ENCODE peak calls at places on chromosomes 6 and 20, in eight cellular contexts. One of them, this sample, is unnamed.

GRCh38 chr6:168676552-168677317 is 235.8 kb downstream of the SMOC2 start:
- DNase-seq in nephron progenitor cell: no peak
- DNase-seq in dorsolateral prefrontal cortex: no peak
- DNase-seq in suprapubic skin: peak
- DNase-seq in A549: no peak
- DNase-seq in breast epithelium: no peak
- DNase-seq in cardiac fibroblast: no peak
- DNase-seq in neural crest cell: no peak
- DNase-seq in this sample: no peak

GRCh38 chr6:86888311-86888710 is 49.0 kb upstream of the HTR1E start:
- DNase-seq in nephron progenitor cell: no peak
- DNase-seq in dorsolateral prefrontal cortex: no peak
- DNase-seq in suprapubic skin: no peak
- DNase-seq in A549: no peak
- DNase-seq in breast epithelium: no peak
- DNase-seq in cardiac fibroblast: no peak
- DNase-seq in neural crest cell: no peak
- DNase-seq in this sample: no peak

GRCh38 chr6:121884056-121884455 is 448.6 kb downstream of the GJA1 start:
- DNase-seq in nephron progenitor cell: no peak
- DNase-seq in dorsolateral prefrontal cortex: no peak
- DNase-seq in suprapubic skin: no peak
- DNase-seq in A549: no peak
- DNase-seq in breast epithelium: no peak
- DNase-seq in cardiac fibroblast: no peak
- DNase-seq in neural crest cell: no peak
- DNase-seq in this sample: no peak

GRCh38 chr20:37528442-37529213 is 952 bp upstream of the BLCAP start:
- DNase-seq in nephron progenitor cell: no peak
- DNase-seq in dorsolateral prefrontal cortex: no peak
- DNase-seq in suprapubic skin: peak
- DNase-seq in A549: no peak
- DNase-seq in breast epithelium: no peak
- DNase-seq in cardiac fibroblast: no peak
- DNase-seq in neural crest cell: no peak
- DNase-seq in this sample: no peak

GRCh38 chr20:58374906-58375760 is 13.9 kb upstream of the VAPB start:
- DNase-seq in nephron progenitor cell: peak
- DNase-seq in dorsolateral prefrontal cortex: no peak
- DNase-seq in suprapubic skin: no peak
- DNase-seq in A549: no peak
- DNase-seq in breast epithelium: no peak
- DNase-seq in cardiac fibroblast: peak
- DNase-seq in neural crest cell: no peak
- DNase-seq in this sample: peak

GRCh38 chr20:6746901-6747609 is 20.4 kb upstream of the BMP2 start:
- DNase-seq in nephron progenitor cell: no peak
- DNase-seq in dorsolateral prefrontal cortex: no peak
- DNase-seq in suprapubic skin: no peak
- DNase-seq in A549: peak
- DNase-seq in breast epithelium: no peak
- DNase-seq in cardiac fibroblast: no peak
- DNase-seq in neural crest cell: no peak
- DNase-seq in this sample: no peak

GRCh38 chr6:21664263-21665081 is 70.9 kb downstream of the SOX4 start:
- DNase-seq in nephron progenitor cell: peak
- DNase-seq in dorsolateral prefrontal cortex: no peak
- DNase-seq in suprapubic skin: no peak
- DNase-seq in A549: peak
- DNase-seq in breast epithelium: peak
- DNase-seq in cardiac fibroblast: no peak
- DNase-seq in neural crest cell: peak
- DNase-seq in this sample: no peak

GRCh38 chr6:30325873-30326445 is 768 bp upstream of the TRIM39 start:
- DNase-seq in nephron progenitor cell: no peak
- DNase-seq in dorsolateral prefrontal cortex: no peak
- DNase-seq in suprapubic skin: no peak
- DNase-seq in A549: no peak
- DNase-seq in breast epithelium: no peak
- DNase-seq in cardiac fibroblast: no peak
- DNase-seq in neural crest cell: no peak
- DNase-seq in this sample: no peak

GRCh38 chr20:25224941-25225340 is 22.9 kb upstream of the PYGB start:
- DNase-seq in nephron progenitor cell: no peak
- DNase-seq in dorsolateral prefrontal cortex: no peak
- DNase-seq in suprapubic skin: peak
- DNase-seq in A549: no peak
- DNase-seq in breast epithelium: no peak
- DNase-seq in cardiac fibroblast: no peak
- DNase-seq in neural crest cell: no peak
- DNase-seq in this sample: no peak

GRCh38 chr6:42877695-42878094 is 1.7 kb upstream of the RPL7L1 start:
- DNase-seq in nephron progenitor cell: no peak
- DNase-seq in dorsolateral prefrontal cortex: no peak
- DNase-seq in suprapubic skin: no peak
- DNase-seq in A549: no peak
- DNase-seq in breast epithelium: no peak
- DNase-seq in cardiac fibroblast: no peak
- DNase-seq in neural crest cell: no peak
- DNase-seq in this sample: no peak

GRCh38 chr6:42879372-42880239 is at the start of gene RPL7L1:
- DNase-seq in nephron progenitor cell: peak
- DNase-seq in dorsolateral prefrontal cortex: peak
- DNase-seq in suprapubic skin: peak
- DNase-seq in A549: peak
- DNase-seq in breast epithelium: peak
- DNase-seq in cardiac fibroblast: peak
- DNase-seq in neural crest cell: peak
- DNase-seq in this sample: peak
- TF ChIP-seq CTCF in nephron progenitor cell: no peak
- TF ChIP-seq CTCF in dorsolateral prefrontal cortex: peak
- TF ChIP-seq CTCF in suprapubic skin: peak
- TF ChIP-seq CTCF in A549: no peak
- TF ChIP-seq CTCF in breast epithelium: peak
- TF ChIP-seq CTCF in cardiac fibroblast: peak
- TF ChIP-seq CTCF in neural crest cell: peak
- TF ChIP-seq CTCF in this sample: no peak

DNA sequence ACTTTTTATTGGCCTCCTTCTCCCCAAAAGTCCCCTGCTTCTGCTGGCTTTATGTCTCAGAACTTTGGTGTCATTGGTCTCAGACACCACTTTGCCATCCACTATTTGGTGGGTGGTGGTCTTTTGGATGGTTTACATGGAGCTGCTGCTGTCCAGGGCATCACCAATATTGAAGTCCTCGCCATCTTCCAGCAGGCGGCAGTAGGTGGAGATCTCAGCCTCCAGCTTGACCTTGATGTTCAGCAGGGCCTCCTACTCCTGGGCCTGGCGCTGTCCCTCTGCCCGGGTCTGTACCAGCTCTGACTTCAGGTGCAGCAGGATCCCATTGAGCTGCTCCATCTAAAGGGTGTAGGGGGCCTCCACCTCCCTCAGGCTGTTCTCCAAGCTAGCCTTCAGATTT is 148.4 kb upstream of the FOXA2 start:
- DNase-seq in nephron progenitor cell: no peak
- DNase-seq in dorsolateral prefrontal cortex: no peak
- DNase-seq in suprapubic skin: no peak
- DNase-seq in A549: no peak
- DNase-seq in breast epithelium: no peak
- DNase-seq in cardiac fibroblast: no peak
- DNase-seq in neural crest cell: no peak
- DNase-seq in this sample: no peak
- TF ChIP-seq CTCF in nephron progenitor cell: no peak
- TF ChIP-seq CTCF in dorsolateral prefrontal cortex: no peak
- TF ChIP-seq CTCF in suprapubic skin: no peak
- TF ChIP-seq CTCF in A549: no peak
- TF ChIP-seq CTCF in breast epithelium: no peak
- TF ChIP-seq CTCF in cardiac fibroblast: no peak
- TF ChIP-seq CTCF in neural crest cell: no peak
- TF ChIP-seq CTCF in this sample: no peak

GRCh38 chr6:160692369-160692959 is 9.6 kb upstream of the PLG start:
- DNase-seq in nephron progenitor cell: no peak
- DNase-seq in dorsolateral prefrontal cortex: no peak
- DNase-seq in suprapubic skin: no peak
- DNase-seq in A549: peak
- DNase-seq in breast epithelium: no peak
- DNase-seq in cardiac fibroblast: no peak
- DNase-seq in neural crest cell: no peak
- DNase-seq in this sample: no peak
- TF ChIP-seq CTCF in nephron progenitor cell: no peak
- TF ChIP-seq CTCF in dorsolateral prefrontal cortex: no peak
- TF ChIP-seq CTCF in suprapubic skin: no peak
- TF ChIP-seq CTCF in A549: no peak
- TF ChIP-seq CTCF in breast epithelium: no peak
- TF ChIP-seq CTCF in cardiac fibroblast: no peak
- TF ChIP-seq CTCF in neural crest cell: peak
- TF ChIP-seq CTCF in this sample: no peak

GRCh38 chr6:132490478-132491204 is 22.3 kb downstream of the STX7 start:
- DNase-seq in nephron progenitor cell: no peak
- DNase-seq in dorsolateral prefrontal cortex: no peak
- DNase-seq in suprapubic skin: no peak
- DNase-seq in A549: no peak
- DNase-seq in breast epithelium: no peak
- DNase-seq in cardiac fibroblast: no peak
- DNase-seq in neural crest cell: no peak
- DNase-seq in this sample: no peak

GRCh38 chr6:132491881-132492280 is 21.0 kb downstream of the STX7 start:
- DNase-seq in nephron progenitor cell: no peak
- DNase-seq in dorsolateral prefrontal cortex: no peak
- DNase-seq in suprapubic skin: no peak
- DNase-seq in A549: no peak
- DNase-seq in breast epithelium: no peak
- DNase-seq in cardiac fibroblast: no peak
- DNase-seq in neural crest cell: no peak
- DNase-seq in this sample: no peak

GRCh38 chr6:132489376-132489775 is 23.5 kb downstream of the STX7 start:
- DNase-seq in nephron progenitor cell: no peak
- DNase-seq in dorsolateral prefrontal cortex: no peak
- DNase-seq in suprapubic skin: no peak
- DNase-seq in A549: no peak
- DNase-seq in breast epithelium: no peak
- DNase-seq in cardiac fibroblast: no peak
- DNase-seq in neural crest cell: no peak
- DNase-seq in this sample: no peak

GRCh38 chr6:132491303-132491702 is 21.6 kb downstream of the STX7 start:
- DNase-seq in nephron progenitor cell: no peak
- DNase-seq in dorsolateral prefrontal cortex: peak
- DNase-seq in suprapubic skin: no peak
- DNase-seq in A549: no peak
- DNase-seq in breast epithelium: no peak
- DNase-seq in cardiac fibroblast: peak
- DNase-seq in neural crest cell: no peak
- DNase-seq in this sample: no peak

GRCh38 chr6:132490024-132490423 is 22.9 kb downstream of the STX7 start:
- DNase-seq in nephron progenitor cell: no peak
- DNase-seq in dorsolateral prefrontal cortex: no peak
- DNase-seq in suprapubic skin: no peak
- DNase-seq in A549: no peak
- DNase-seq in breast epithelium: no peak
- DNase-seq in cardiac fibroblast: peak
- DNase-seq in neural crest cell: no peak
- DNase-seq in this sample: no peak
- TF ChIP-seq CTCF in nephron progenitor cell: no peak
- TF ChIP-seq CTCF in dorsolateral prefrontal cortex: no peak
- TF ChIP-seq CTCF in suprapubic skin: no peak
- TF ChIP-seq CTCF in A549: no peak
- TF ChIP-seq CTCF in breast epithelium: no peak
- TF ChIP-seq CTCF in cardiac fibroblast: no peak
- TF ChIP-seq CTCF in neural crest cell: no peak
- TF ChIP-seq CTCF in this sample: no peak

GRCh38 chr20:20721489-20721888 is 9.0 kb upstream of the RALGAPA2 start:
- DNase-seq in nephron progenitor cell: no peak
- DNase-seq in dorsolateral prefrontal cortex: no peak
- DNase-seq in suprapubic skin: no peak
- DNase-seq in A549: no peak
- DNase-seq in breast epithelium: no peak
- DNase-seq in cardiac fibroblast: no peak
- DNase-seq in neural crest cell: no peak
- DNase-seq in this sample: no peak
- TF ChIP-seq CTCF in nephron progenitor cell: no peak
- TF ChIP-seq CTCF in dorsolateral prefrontal cortex: no peak
- TF ChIP-seq CTCF in suprapubic skin: no peak
- TF ChIP-seq CTCF in A549: no peak
- TF ChIP-seq CTCF in breast epithelium: no peak
- TF ChIP-seq CTCF in cardiac fibroblast: no peak
- TF ChIP-seq CTCF in neural crest cell: no peak
- TF ChIP-seq CTCF in this sample: no peak

GRCh38 chr20:50194831-50195523 is 4.3 kb downstream of the CEBPB start:
- DNase-seq in nephron progenitor cell: no peak
- DNase-seq in dorsolateral prefrontal cortex: no peak
- DNase-seq in suprapubic skin: no peak
- DNase-seq in A549: peak
- DNase-seq in breast epithelium: no peak
- DNase-seq in cardiac fibroblast: no peak
- DNase-seq in neural crest cell: no peak
- DNase-seq in this sample: no peak

GRCh38 chr20:50192364-50193168 is 1.9 kb downstream of the CEBPB start:
- DNase-seq in nephron progenitor cell: peak
- DNase-seq in dorsolateral prefrontal cortex: peak
- DNase-seq in suprapubic skin: peak
- DNase-seq in A549: peak
- DNase-seq in breast epithelium: peak
- DNase-seq in cardiac fibroblast: peak
- DNase-seq in neural crest cell: peak
- DNase-seq in this sample: peak

GRCh38 chr20:50193851-50194830 is 3.5 kb downstream of the CEBPB start:
- DNase-seq in nephron progenitor cell: no peak
- DNase-seq in dorsolateral prefrontal cortex: peak
- DNase-seq in suprapubic skin: no peak
- DNase-seq in A549: peak
- DNase-seq in breast epithelium: no peak
- DNase-seq in cardiac fibroblast: peak
- DNase-seq in neural crest cell: no peak
- DNase-seq in this sample: no peak

GRCh38 chr20:50191566-50192363 is 1.1 kb downstream of the CEBPB start:
- DNase-seq in nephron progenitor cell: peak
- DNase-seq in dorsolateral prefrontal cortex: peak
- DNase-seq in suprapubic skin: peak
- DNase-seq in A549: peak
- DNase-seq in breast epithelium: peak
- DNase-seq in cardiac fibroblast: peak
- DNase-seq in neural crest cell: peak
- DNase-seq in this sample: no peak

GRCh38 chr20:50193169-50193850 is 2.7 kb downstream of the CEBPB start:
- DNase-seq in nephron progenitor cell: no peak
- DNase-seq in dorsolateral prefrontal cortex: peak
- DNase-seq in suprapubic skin: no peak
- DNase-seq in A549: no peak
- DNase-seq in breast epithelium: no peak
- DNase-seq in cardiac fibroblast: peak
- DNase-seq in neural crest cell: no peak
- DNase-seq in this sample: no peak
- TF ChIP-seq CTCF in nephron progenitor cell: no peak
- TF ChIP-seq CTCF in dorsolateral prefrontal cortex: no peak
- TF ChIP-seq CTCF in suprapubic skin: no peak
- TF ChIP-seq CTCF in A549: no peak
- TF ChIP-seq CTCF in breast epithelium: no peak
- TF ChIP-seq CTCF in cardiac fibroblast: no peak
- TF ChIP-seq CTCF in neural crest cell: no peak
- TF ChIP-seq CTCF in this sample: no peak

This sample was measured in AG09319.